ENCODE peak calls at places on chromosomes 12 and 14, in four cellular contexts. H is IMR-90, B is endothelial cell of umbilical vein, J is K562. V is an unnamed sample.

GRCh38 chr14:50139192-50139591 is 22.8 kb upstream of the VCPKMT start:
- DNase-seq in H (no peak), B (no peak), J (no peak), V (no peak)

GRCh38 chr12:59396519-59396918 is 199.3 kb upstream of the SLC16A7 start:
- DNase-seq in H (no peak), B (no peak), J (no peak), V (no peak)

GRCh38 chr14:43795600-43796228 is 711.4 kb downstream of the FSCB start:
- DNase-seq in H (peak; percentile 0), B (no peak), J (no peak), V (no peak)

GRCh38 chr12:123559468-123559867 is 24.9 kb upstream of the TMED2 start:
- DNase-seq in H (no peak), B (no peak), J (no peak), V (no peak)

GRCh38 chr14:54582334-54582733 is 15.4 kb downstream of the SAMD4A start:
- DNase-seq in H (no peak), B (no peak), J (no peak), V (no peak)

GRCh38 chr14:96267336-96267735 is 11.3 kb downstream of the BDKRB1 start:
- DNase-seq in H (peak; percentile 91), B (no peak), J (no peak), V (peak; percentile 96)

GRCh38 chr12:108271951-108272729 is 67.0 kb downstream of the CMKLR1 start:
- DNase-seq in H (no peak), B (no peak), J (no peak), V (no peak)

GRCh38 chr14:101925152-101925551 is 39.2 kb upstream of the DYNC1H1 start:
- DNase-seq in H (no peak), B (no peak), J (no peak), V (no peak)

GRCh38 chr14:63905370-63905769 is 52.6 kb downstream of the SYNE2 start:
- DNase-seq in H (no peak), B (no peak), J (no peak), V (no peak)

GRCh38 chr14:99910337-99911268 is 117.4 kb downstream of the EML1 start:
- DNase-seq in H (peak; percentile 95), B (no peak), J (no peak), V (no peak)

GRCh38 chr14:72617391-72618011 is 276.4 kb downstream of the DPF3 start:
- DNase-seq in H (no peak), B (peak; percentile 48), J (no peak), V (no peak)

GRCh38 chr12:53737951-53738833 is 10.9 kb upstream of the CALCOCO1 start:
- DNase-seq in H (no peak), B (no peak), J (peak; percentile 68), V (no peak)

GRCh38 chr14:65840786-65841185 is 428.3 kb downstream of the FUT8 start:
- DNase-seq in H (peak; percentile 1), B (no peak), J (no peak), V (no peak)

GRCh38 chr12:92064420-92064819 is 81.2 kb downstream of the BTG1 start:
- DNase-seq in H (no peak), B (no peak), J (no peak), V (no peak)

GRCh38 chr12:6171409-6172015 is 28.7 kb upstream of the CD9 start:
- DNase-seq in H (no peak), B (peak; percentile 99), J (peak; percentile 35), V (no peak)

GRCh38 chr14:59564356-59564755 is 12.3 kb downstream of the CCDC175 start:
- DNase-seq in H (no peak), B (no peak), J (no peak), V (no peak)

GRCh38 chr14:30283822-30284446 is 275.0 kb upstream of the G2E3 start:
- DNase-seq in H (peak; percentile 53), B (peak; percentile 60), J (peak; percentile 17), V (no peak)

GRCh38 chr14:96117997-96118790 is 79.0 kb downstream of the C14orf132 start:
- DNase-seq in H (no peak), B (no peak), J (no peak), V (no peak)

GRCh38 chr14:55662757-55663156 is 82.8 kb downstream of the KTN1 start:
- DNase-seq in H (no peak), B (no peak), J (no peak), V (no peak)

GRCh38 chr14:95370076-95370475 is 50.4 kb upstream of the CLMN start:
- DNase-seq in H (no peak), B (no peak), J (no peak), V (no peak)

GRCh38 chr14:93092606-93093556 is 22.8 kb downstream of the ITPK1 start:
- DNase-seq in H (no peak), B (no peak), J (no peak), V (no peak)

GRCh38 chr14:81834308-81834707 is 300.7 kb upstream of the SEL1L start:
- DNase-seq in H (no peak), B (no peak), J (no peak), V (no peak)

GRCh38 chr12:27164330-27165045 is 79.6 kb upstream of the STK38L start:
- DNase-seq in H (no peak), B (no peak), J (no peak), V (no peak)

GRCh38 chr14:102508774-102509743 is 517 bp downstream of the ANKRD9 start:
- DNase-seq in H (peak; percentile 41), B (peak; percentile 35), J (peak; percentile 59), V (no peak)

GRCh38 chr14:98189521-98189920 is 1082.5 kb downstream of the BCL11B start:
- DNase-seq in H (no peak), B (no peak), J (no peak), V (no peak)
- H3K4me3 ChIP-seq in H (no peak overlapping the region), B (no peak overlapping the region), J (no peak overlapping the region), V (no peak overlapping the region)

DNA sequence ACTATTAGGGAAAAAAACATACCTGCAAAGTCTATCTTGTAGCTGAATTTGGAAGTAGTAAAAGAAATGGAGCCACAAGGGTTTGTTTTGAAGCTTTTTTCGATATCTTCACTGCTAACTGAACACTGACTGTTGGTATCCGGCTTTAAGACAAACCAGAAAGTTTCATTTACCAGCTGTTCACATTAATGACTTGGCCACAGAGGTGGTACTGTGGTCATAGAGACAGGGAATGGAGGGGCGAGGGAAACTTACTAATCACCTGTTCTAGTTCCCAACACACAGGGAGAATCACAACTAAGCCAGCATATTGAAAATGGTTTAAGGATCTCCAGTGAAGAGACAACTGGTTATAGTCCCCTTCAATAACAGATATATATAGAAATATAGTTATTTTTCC is 44.3 kb downstream of the PARP11 start:
- DNase-seq in H (no peak), B (no peak), J (no peak), V (no peak)
- H3K27ac ChIP-seq in H (no peak overlapping the region), B (no peak overlapping the region), J (no peak overlapping the region), V (no peak overlapping the region)

DNA sequence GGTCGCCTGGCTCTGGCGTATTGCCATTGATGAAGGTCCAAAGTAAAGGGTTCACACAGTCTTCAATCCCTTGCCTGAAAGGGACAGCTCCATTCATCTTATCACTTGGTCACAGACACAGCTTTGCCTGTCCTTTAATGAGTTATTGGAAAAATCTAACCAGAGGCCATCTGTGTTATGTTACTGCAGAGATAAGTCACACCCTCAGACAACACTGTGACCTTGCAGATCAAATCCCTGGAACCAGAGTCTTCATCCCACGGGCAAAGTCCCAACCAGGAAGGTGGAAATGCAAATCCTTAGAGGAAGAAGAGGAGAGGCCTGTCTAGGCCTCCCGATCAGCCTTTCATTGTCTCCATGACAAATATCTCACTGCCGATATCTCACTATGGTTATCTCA is 68.3 kb upstream of the SCN8A start:
- DNase-seq in H (no peak), B (no peak), J (peak; percentile 41), V (no peak)
- H3K9me1 ChIP-seq in H (peaks cover 3% of the 10 kb centered on the region), B (no peaks in the 10 kb centered on the region), J (no peaks in the 10 kb centered on the region), V (peaks cover 2% of the 10 kb centered on the region)

GRCh38 chr12:94621662-94622359 is 28.5 kb downstream of the TMCC3 start:
- DNase-seq in H (peak; percentile 47), B (peak; percentile 81), J (no peak), V (no peak)
- H3K4me3 ChIP-seq in H (no peak overlapping the region), B (peak overlapping the region; percentile 72), J (no peak overlapping the region), V (peak overlapping the region; percentile 62)

DNA sequence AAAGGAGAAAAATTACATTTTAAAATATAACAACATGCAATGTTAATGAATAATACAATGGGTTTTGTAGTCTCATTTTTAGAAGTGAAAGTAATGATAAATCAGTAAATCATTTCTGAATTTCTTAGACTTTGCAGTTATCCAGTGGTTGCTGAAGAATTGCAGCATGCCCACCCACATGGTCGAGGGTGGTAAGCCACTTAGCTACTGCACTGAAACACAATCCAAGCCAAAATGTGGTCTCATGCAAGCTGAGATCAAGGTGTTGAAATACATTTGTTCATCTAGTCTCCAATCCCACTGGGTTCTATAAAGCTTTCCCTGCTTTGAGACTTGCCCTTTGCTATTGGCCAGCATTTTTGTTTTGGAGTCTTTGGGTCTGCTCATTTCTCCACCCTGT is 247.9 kb downstream of the NELL2 start:
- DNase-seq in H (no peak), B (no peak), J (no peak), V (no peak)
- H3K27ac ChIP-seq in H (no peak overlapping the region), B (no peak overlapping the region), J (no peak overlapping the region), V (no peak overlapping the region)

GRCh38 chr12:121532503-121533390 is 48.1 kb downstream of the KDM2B start:
- DNase-seq in H (peak; percentile 84), B (no peak), J (no peak), V (no peak)

GRCh38 chr12:121535150-121536057 is 45.4 kb downstream of the KDM2B start:
- DNase-seq in H (no peak), B (no peak), J (no peak), V (no peak)

GRCh38 chr12:121533391-121534090 is 47.3 kb downstream of the KDM2B start:
- DNase-seq in H (no peak), B (no peak), J (no peak), V (no peak)

GRCh38 chr12:121536058-121536928 is 44.5 kb downstream of the KDM2B start:
- DNase-seq in H (peak; percentile 88), B (peak; percentile 60), J (peak; percentile 82), V (no peak)

DNA sequence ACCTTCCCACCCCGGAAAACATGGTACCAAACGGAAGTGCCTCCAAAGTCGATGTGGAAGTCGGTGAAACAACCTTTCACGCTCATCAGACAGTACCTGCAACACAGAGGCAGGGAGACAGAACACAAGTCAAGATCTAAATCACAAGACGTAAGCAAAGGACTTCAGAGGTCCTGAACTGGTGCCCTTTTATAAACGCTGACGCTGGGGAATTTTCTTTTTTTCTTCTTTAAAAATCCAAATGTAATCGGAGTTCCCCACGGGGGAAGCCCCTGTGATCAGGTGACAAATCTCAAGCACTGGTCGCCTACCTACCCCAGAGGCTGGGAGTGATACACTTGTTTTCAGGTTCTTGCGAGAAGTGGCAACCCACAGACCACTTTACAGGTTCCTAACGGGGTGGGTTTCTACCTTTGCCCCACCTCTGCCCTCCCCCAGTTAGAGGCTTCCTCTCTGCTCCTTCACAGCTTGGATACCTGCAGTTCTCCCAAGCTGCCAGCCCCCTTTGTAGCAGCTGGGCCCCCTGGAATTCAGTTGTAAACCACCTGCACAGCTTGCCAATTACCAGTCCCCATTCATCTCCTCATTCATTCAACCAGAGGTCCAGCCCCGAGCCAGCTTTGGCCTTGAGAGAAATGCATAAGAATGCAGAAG is 46.2 kb downstream of the KDM2B start:
- DNase-seq in H (no peak), B (no peak), J (no peak), V (no peak)
- H3K9me1 ChIP-seq in H (peaks cover 37% of the 10 kb centered on the region), B (no peaks in the 10 kb centered on the region), J (peaks cover 5% of the 10 kb centered on the region), V (no peaks in the 10 kb centered on the region)